ENCODE peak calls at places on chromosome 4, in seven cellular contexts. R is tibial nerve, T is esophagus muscularis mucosa, Z is A549, Y is spleen, B is Peyer's patch, M is suprapubic skin. H is an unnamed sample.
A peak's percentile ranks its signal among the peaks of the same experiment; 100 is the strongest.

GRCh38 chr4:102871772-102872171 is 3.0 kb downstream of the CISD2 start:
- DNase-seq in R (no peak), B (no peak), Z (no peak), T (no peak), Y (no peak), M (no peak), H (no peak)

GRCh38 chr4:81839347-81840042 is 367.8 kb upstream of the RASGEF1B start:
- DNase-seq in T (no peak), M (no peak), R (no peak), B (no peak), Y (no peak), Z (no peak), H (no peak)

GRCh38 chr4:102715057-102715456 is 45.7 kb downstream of the MANBA start:
- DNase-seq in Z (no peak), M (no peak), T (no peak), Y (no peak), R (no peak), B (no peak), H (no peak)

GRCh38 chr4:72701987-72702819 is 133.2 kb upstream of the ADAMTS3 start:
- DNase-seq in Z (peak; percentile 45), M (no peak), Y (no peak), R (peak; percentile 66), B (no peak), T (no peak), H (no peak)

GRCh38 chr4:22695917-22696316 is 3.2 kb downstream of the GBA3 start:
- DNase-seq in B (no peak), M (no peak), T (no peak), R (no peak), Z (no peak), Y (no peak), H (no peak)

GRCh38 chr4:139761461-139761860 is 95.8 kb downstream of the MGST2 start:
- DNase-seq in Z (peak; percentile 31), T (no peak), Y (no peak), M (no peak), R (no peak), B (no peak), H (no peak)

GRCh38 chr4:139436122-139436521 is 17.8 kb upstream of the RAB33B start:
- DNase-seq in B (no peak), Z (no peak), T (no peak), Y (peak; percentile 69), R (no peak), M (no peak), H (no peak)

GRCh38 chr4:43763029-43763610 is 685.5 kb downstream of the KCTD8 start:
- DNase-seq in M (no peak), Z (no peak), B (no peak), R (no peak), T (no peak), Y (no peak), H (no peak)

GRCh38 chr4:53208749-53209148 is 157.1 kb downstream of the SCFD2 start:
- DNase-seq in T (no peak), R (no peak), Z (no peak), M (no peak), B (no peak), Y (no peak), H (no peak)

GRCh38 chr4:177097291-177097690 is 212.4 kb upstream of the NEIL3 start:
- DNase-seq in B (no peak), R (no peak), M (no peak), Y (no peak), T (no peak), Z (no peak), H (no peak)

GRCh38 chr4:76956961-76957738 is 7.6 kb downstream of the SEPTIN11 start:
- DNase-seq in B (peak; percentile 62), T (no peak), Z (no peak), M (no peak), Y (no peak), R (no peak), H (no peak)

GRCh38 chr4:121951570-121952110 is at the start of gene TRPC3:
- DNase-seq in B (peak; percentile 49), Z (no peak), Y (peak; percentile 85), T (no peak), M (no peak), R (no peak), H (no peak)

GRCh38 chr4:186204103-186204559 is 12.8 kb downstream of the CYP4V2 start:
- DNase-seq in Z (no peak), T (no peak), Y (no peak), M (peak; percentile 70), B (peak; percentile 80), R (no peak), H (no peak)

GRCh38 chr4:94127707-94128328 is 79.8 kb upstream of the SMARCAD1 start:
- DNase-seq in M (no peak), B (no peak), Z (peak; percentile 49), T (no peak), R (no peak), Y (no peak), H (no peak)

GRCh38 chr4:53555111-53555510 is 36.2 kb downstream of the LNX1 start:
- DNase-seq in Y (no peak), R (no peak), Z (no peak), T (no peak), B (no peak), M (no peak), H (no peak)

GRCh38 chr4:83208776-83209365 is 75.7 kb downstream of the COQ2 start:
- DNase-seq in R (no peak), Y (no peak), T (no peak), B (no peak), M (no peak), Z (peak; percentile 61), H (no peak)

GRCh38 chr4:83204731-83205130 is 79.9 kb downstream of the COQ2 start:
- DNase-seq in M (no peak), R (no peak), T (no peak), Y (no peak), B (no peak), Z (no peak), H (no peak)

GRCh38 chr4:83205760-83206159 is 78.8 kb downstream of the COQ2 start:
- DNase-seq in R (no peak), M (no peak), Z (no peak), T (no peak), B (no peak), Y (no peak), H (peak; percentile 13)

GRCh38 chr4:83208371-83208770 is 76.2 kb downstream of the COQ2 start:
- DNase-seq in T (no peak), B (no peak), Y (no peak), R (no peak), Z (peak; percentile 66), M (no peak), H (no peak)

DNA sequence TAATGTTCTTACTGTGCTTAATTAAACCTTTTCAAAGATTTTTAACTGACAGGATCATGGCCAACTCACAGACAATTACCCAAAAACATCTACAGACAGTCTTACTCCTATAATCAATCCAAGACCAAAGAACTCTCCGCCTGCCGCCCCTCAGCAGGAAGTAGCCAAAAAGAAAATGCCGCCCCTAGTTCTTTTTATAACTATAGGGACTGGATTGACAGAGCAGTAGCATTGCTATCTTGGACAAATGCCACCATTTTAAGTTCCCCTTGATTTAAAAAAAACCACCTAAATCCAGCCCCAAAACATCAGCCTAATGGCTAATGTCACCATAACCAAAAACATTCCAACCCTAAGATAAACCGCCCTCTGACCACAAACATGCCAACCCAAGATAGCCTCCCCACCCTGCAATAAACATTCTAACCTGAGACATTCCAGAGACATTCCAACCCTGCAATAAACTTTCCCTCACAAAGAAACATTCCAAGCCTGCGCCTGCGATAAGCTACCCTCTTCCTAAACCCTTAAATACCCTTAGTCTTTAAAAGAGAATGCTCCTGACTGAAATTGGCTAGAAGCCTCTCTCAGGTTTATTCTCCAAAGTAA is 77.0 kb downstream of the COQ2 start:
- DNase-seq in T (no peak), Z (peak; percentile 82), M (no peak), R (no peak), Y (no peak), B (no peak), H (no peak)
- TF ChIP-seq POLR2A in T (no peak), Z (no peak), M (no peak), R (no peak), Y (no peak), B (no peak), H (no peak)

DNA sequence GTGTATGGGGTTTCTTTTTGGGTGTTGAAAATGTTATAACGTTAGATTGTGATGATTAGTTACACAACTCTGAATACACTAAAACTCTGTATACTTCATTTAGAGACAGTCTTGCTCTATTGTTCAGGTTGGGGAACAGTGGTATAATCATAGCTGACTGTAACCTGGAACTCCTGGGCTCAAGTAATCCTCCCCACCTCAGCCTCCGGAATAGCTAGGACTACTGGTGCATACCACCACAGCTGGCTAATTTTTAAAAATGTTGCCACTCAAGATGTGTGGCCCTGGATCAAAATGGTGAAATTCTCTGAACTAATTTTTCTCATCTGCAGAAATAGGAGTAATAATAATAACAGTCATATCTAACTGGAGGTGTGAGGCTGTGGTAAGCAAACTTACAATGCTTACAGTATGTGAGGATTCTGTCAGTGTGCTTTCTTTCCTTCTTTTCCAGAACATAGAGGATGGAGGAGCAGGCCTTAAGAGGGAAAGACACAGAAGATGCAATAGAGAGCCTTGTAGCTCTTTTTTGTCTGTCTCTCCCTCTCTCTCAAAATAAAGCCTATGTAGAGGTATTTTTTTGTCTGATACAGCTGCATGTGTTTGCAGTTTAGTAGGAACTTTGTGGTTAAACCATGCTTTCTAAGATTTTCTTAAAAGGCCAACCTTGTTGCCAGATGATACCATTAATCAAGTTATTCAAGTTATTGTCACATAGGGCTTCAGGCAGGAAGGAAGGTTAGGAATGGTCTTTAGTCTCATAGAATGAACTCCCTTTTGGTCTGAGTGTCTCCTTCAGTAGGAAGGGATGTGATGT is 7.5 kb downstream of the ADD1 start:
- DNase-seq in Z (no peak), Y (no peak), T (no peak), M (no peak), R (no peak), B (no peak), H (no peak)
- H3K4me1 ChIP-seq in Z (peaks cover 4% of the 10 kb centered on the region), Y (peaks cover 100% of the 10 kb centered on the region), T (peaks cover 78% of the 10 kb centered on the region), M (peaks cover 44% of the 10 kb centered on the region), R (no peaks in the 10 kb centered on the region), B (peaks cover 12% of the 10 kb centered on the region), H (peaks cover 81% of the 10 kb centered on the region)

DNA sequence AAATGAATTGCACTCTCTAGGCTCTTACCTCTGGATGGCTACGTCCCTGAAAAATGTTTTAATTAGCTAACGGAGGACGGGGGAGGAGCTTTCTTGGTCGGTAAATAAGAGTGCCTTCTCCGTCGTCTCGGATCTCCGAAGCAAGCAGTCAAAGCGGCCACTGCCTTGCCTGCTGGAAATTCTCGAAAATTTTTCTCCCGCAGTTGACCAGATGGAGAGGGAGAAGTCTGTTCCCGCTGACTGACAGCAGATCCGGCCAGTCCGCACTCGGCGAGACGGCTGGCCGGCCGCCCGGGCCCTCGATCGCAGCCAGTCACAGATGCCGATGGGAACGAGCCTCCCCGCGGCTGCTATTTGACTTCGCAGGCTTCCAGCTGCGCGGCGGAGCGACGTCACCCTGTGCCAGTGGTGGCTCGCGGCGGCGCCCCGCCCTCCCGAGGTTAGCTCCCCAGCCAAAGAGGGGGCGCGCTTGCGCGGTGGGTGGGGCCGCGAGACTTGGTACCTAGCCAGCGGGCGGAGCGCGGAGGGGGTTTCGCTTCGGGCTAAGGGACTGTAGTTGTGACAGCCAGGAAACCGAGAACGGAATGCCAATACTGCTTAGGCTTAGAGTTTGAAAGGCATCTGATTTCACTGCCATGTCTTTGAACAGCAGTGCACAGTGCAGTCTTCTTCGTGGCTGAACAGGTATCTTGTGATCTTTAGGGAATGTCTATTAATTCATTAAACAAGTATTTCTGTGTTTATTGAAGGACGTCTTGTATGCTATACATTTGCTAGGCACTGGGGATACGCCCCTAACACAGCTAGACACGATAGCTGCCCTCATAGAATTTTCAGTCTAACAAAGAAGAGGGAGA is at the start of gene PPM1K:
- DNase-seq in T (peak; percentile 100), R (peak; percentile 98), B (peak; percentile 100), Z (peak; percentile 95), Y (peak; percentile 100), M (peak; percentile 99), H (peak; percentile 99)
- TF ChIP-seq POLR2A in T (peak; percentile 27), R (peak; percentile 95), B (peak; percentile 72), Z (peak; percentile 26), Y (peak; percentile 88), M (no peak), H (no peak)

GRCh38 chr4:153582954-153583456 is 101.1 kb upstream of the TLR2 start:
- DNase-seq in T (no peak), Y (no peak), Z (no peak), B (no peak), R (no peak), M (no peak), H (no peak)
- H3K4me1 ChIP-seq in T (no peaks in the 10 kb centered on the region), Y (peaks cover 72% of the 10 kb centered on the region), Z (no peaks in the 10 kb centered on the region), B (no peaks in the 10 kb centered on the region), R (no peaks in the 10 kb centered on the region), M (no peaks in the 10 kb centered on the region), H (no peaks in the 10 kb centered on the region)

H was measured in vagina.